ENCODE peak calls at places on chromosomes 3 and 15, in nine cellular contexts. A, F, O, X, T, C, R, S and I are unnamed samples.

GRCh38 chr3:55868347-55868746 is 381.2 kb upstream of the WNT5A start:
- DNase-seq in A (no peak), R (no peak), C (no peak), S (no peak), X (no peak), F (no peak), O (no peak), T (no peak), I (no peak)

GRCh38 chr3:128316456-128316855 is 150.2 kb downstream of the DNAJB8 start:
- DNase-seq in C (no peak), T (no peak), A (no peak), F (no peak), O (peak), R (peak), S (peak), X (no peak), I (no peak)

GRCh38 chr15:101001796-101002195 is 82.6 kb downstream of the LRRK1 start:
- DNase-seq in S (no peak), C (no peak), F (no peak), T (no peak), A (no peak), R (no peak), O (no peak), X (no peak), I (no peak)

GRCh38 chr3:46998121-46998851 is 18.8 kb downstream of the NBEAL2 start:
- DNase-seq in X (peak), A (no peak), F (peak), T (peak), O (peak), C (no peak), R (peak), S (peak), I (peak)

GRCh38 chr3:143974877-143975238 is 3.2 kb downstream of the DIPK2A start:
- DNase-seq in A (no peak), O (no peak), T (peak), X (no peak), F (no peak), R (no peak), C (no peak), S (no peak), I (peak)

GRCh38 chr15:75573643-75574384 is 5.3 kb downstream of the PTPN9 start:
- DNase-seq in O (no peak), T (no peak), R (no peak), A (no peak), F (no peak), C (no peak), S (no peak), X (no peak), I (no peak)

GRCh38 chr3:10017636-10018292 is 8.5 kb upstream of the FANCD2 start:
- DNase-seq in F (no peak), X (no peak), S (peak), O (no peak), C (no peak), A (no peak), R (no peak), T (peak), I (no peak)

GRCh38 chr3:71926690-71927089 is 141.7 kb upstream of the PROK2 start:
- DNase-seq in R (no peak), S (no peak), O (no peak), X (no peak), T (no peak), C (no peak), A (no peak), F (no peak), I (no peak)

GRCh38 chr15:79641841-79642240 is 209.7 kb downstream of the MINAR1 start:
- DNase-seq in A (no peak), F (no peak), C (no peak), O (no peak), S (no peak), X (no peak), T (no peak), R (no peak), I (no peak)